ENCODE peak calls at places on chromosomes 7 and 10, in four cellular contexts. H is smooth muscle cell of the brain vasculature, Z is anterior cingulate cortex, A is gastrocnemius medialis. Y is an unnamed sample.
A peak's percentile ranks its signal among the peaks of the same experiment; 100 is the strongest.

GRCh38 chr10:69382382-69383117 is 34.2 kb downstream of the TACR2 start:
- DNase-seq in H (no peak), Z (no peak), A (no peak), Y (no peak)

GRCh38 chr7:133919810-133920209 is 207.3 kb upstream of the LRGUK start:
- DNase-seq in H (no peak), Z (no peak), A (no peak), Y (no peak)

GRCh38 chr7:138527746-138528223 is 67.7 kb downstream of the TRIM24 start:
- DNase-seq in H (no peak), Z (no peak), A (no peak), Y (no peak)

GRCh38 chr7:117251687-117252086 is 71.2 kb downstream of the WNT2 start:
- DNase-seq in H (no peak), Z (no peak), A (no peak), Y (no peak)

GRCh38 chr10:114471906-114472873 is 67.9 kb upstream of the AFAP1L2 start:
- DNase-seq in H (no peak), Z (no peak), A (peak; percentile 49), Y (peak; percentile 66)

GRCh38 chr7:33774762-33775523 is 130.4 kb upstream of the BMPER start:
- DNase-seq in H (peak; percentile 54), Z (no peak), A (peak; percentile 70), Y (no peak)

GRCh38 chr10:100347568-100348195 is 649 bp downstream of the SCD start:
- DNase-seq in H (no peak), Z (no peak), A (no peak), Y (no peak)

GRCh38 chr10:110535958-110536891 is 31.3 kb upstream of the SMC3 start:
- DNase-seq in H (no peak), Z (no peak), A (no peak), Y (no peak)

GRCh38 chr10:67609996-67610793 is 85.8 kb downstream of the CTNNA3 start:
- DNase-seq in H (no peak), Z (no peak), A (no peak), Y (no peak)

GRCh38 chr7:155803418-155804376 is 8.6 kb downstream of the SHH start:
- DNase-seq in H (no peak), Z (no peak), A (no peak), Y (no peak)

GRCh38 chr7:130296221-130296951 is 3.4 kb downstream of the CPA4 start:
- DNase-seq in H (no peak), Z (no peak), A (no peak), Y (no peak)

GRCh38 chr7:88309845-88310244 is 3.2 kb upstream of the STEAP4 start:
- DNase-seq in H (no peak), Z (no peak), A (no peak), Y (no peak)

GRCh38 chr10:80487791-80488538 is 33.9 kb downstream of the TSPAN14 start:
- DNase-seq in H (no peak), Z (no peak), A (peak; percentile 35), Y (no peak)

GRCh38 chr7:112362053-112362650 is 88.1 kb upstream of the IFRD1 start:
- DNase-seq in H (no peak), Z (no peak), A (no peak), Y (no peak)

GRCh38 chr10:49690673-49691356 is 11.4 kb downstream of the C10orf53 start:
- DNase-seq in H (no peak), Z (no peak), A (no peak), Y (no peak)

GRCh38 chr10:44552716-44553115 is 167.8 kb upstream of the CXCL12 start:
- DNase-seq in H (no peak), Z (no peak), A (no peak), Y (no peak)

GRCh38 chr7:41825927-41826480 is 123.1 kb upstream of the INHBA start:
- DNase-seq in H (no peak), Z (no peak), A (no peak), Y (no peak)

GRCh38 chr10:99619851-99620712 is at the start of gene SLC25A28:
- DNase-seq in H (peak; percentile 99), Z (peak; percentile 98), A (peak; percentile 98), Y (peak; percentile 97)

GRCh38 chr7:149854611-149855367 is 16.6 kb downstream of the ZNF862 start:
- DNase-seq in H (no peak), Z (peak; percentile 29), A (no peak), Y (peak; percentile 79)

GRCh38 chr10:77641344-77641743 is 3.7 kb upstream of the KCNMA1 start:
- DNase-seq in H (no peak), Z (no peak), A (no peak), Y (no peak)

GRCh38 chr7:88044069-88044468 is 110.0 kb downstream of the ADAM22 start:
- DNase-seq in H (no peak), Z (no peak), A (no peak), Y (no peak)

GRCh38 chr10:108862691-108863350 is 1060.5 kb downstream of the XPNPEP1 start:
- DNase-seq in H (no peak), Z (no peak), A (no peak), Y (no peak)

GRCh38 chr10:16789266-16789665 is 28.0 kb downstream of the RSU1 start:
- DNase-seq in H (no peak), Z (no peak), A (no peak), Y (no peak)

Y was measured in prostate gland.